ENCODE peak calls at places on chromosomes 1 and 21, in six cellular contexts. One of them, this sample, is unnamed.

GRCh38 chr1:116322752-116323405 is 50.2 kb upstream of the ATP1A1 start:
- DNase-seq in NCI-H1092: no peak
- DNase-seq in endodermal cell: no peak
- DNase-seq in WTC11: no peak
- DNase-seq in stimulated activated CD4-positive, alpha-beta T cell treated with anti-CD3 and anti-CD28 coated beads, Interleukin-2, amount 100 ng/mL, for 48 hours: no peak
- DNase-seq in fibroblast of the aortic adventitia: no peak
- DNase-seq in this sample: no peak

GRCh38 chr1:18536356-18536755 is 55.6 kb downstream of the KLHDC7A start:
- DNase-seq in NCI-H1092: no peak
- DNase-seq in endodermal cell: no peak
- DNase-seq in WTC11: no peak
- DNase-seq in stimulated activated CD4-positive, alpha-beta T cell treated with anti-CD3 and anti-CD28 coated beads, Interleukin-2, amount 100 ng/mL, for 48 hours: no peak
- DNase-seq in fibroblast of the aortic adventitia: no peak
- DNase-seq in this sample: no peak

GRCh38 chr1:12171206-12172041 is 4.6 kb downstream of the TNFRSF1B start:
- DNase-seq in NCI-H1092: no peak
- DNase-seq in endodermal cell: no peak
- DNase-seq in WTC11: no peak
- DNase-seq in stimulated activated CD4-positive, alpha-beta T cell treated with anti-CD3 and anti-CD28 coated beads, Interleukin-2, amount 100 ng/mL, for 48 hours: no peak
- DNase-seq in fibroblast of the aortic adventitia: no peak
- DNase-seq in this sample: no peak

GRCh38 chr1:36322085-36322785 is 1.2 kb downstream of the EVA1B start:
- DNase-seq in NCI-H1092: no peak
- DNase-seq in endodermal cell: peak; percentile 80
- DNase-seq in WTC11: peak; percentile 54
- DNase-seq in stimulated activated CD4-positive, alpha-beta T cell treated with anti-CD3 and anti-CD28 coated beads, Interleukin-2, amount 100 ng/mL, for 48 hours: no peak
- DNase-seq in fibroblast of the aortic adventitia: no peak
- DNase-seq in this sample: no peak

GRCh38 chr1:40625076-40625475 is 40.4 kb downstream of the RIMS3 start:
- DNase-seq in NCI-H1092: peak; percentile 72
- DNase-seq in endodermal cell: peak; percentile 69
- DNase-seq in WTC11: peak; percentile 45
- DNase-seq in stimulated activated CD4-positive, alpha-beta T cell treated with anti-CD3 and anti-CD28 coated beads, Interleukin-2, amount 100 ng/mL, for 48 hours: no peak
- DNase-seq in fibroblast of the aortic adventitia: peak; percentile 14
- DNase-seq in this sample: no peak

GRCh38 chr21:46190491-46191131 is 6.4 kb upstream of the SPATC1L start:
- DNase-seq in NCI-H1092: no peak
- DNase-seq in endodermal cell: no peak
- DNase-seq in WTC11: no peak
- DNase-seq in stimulated activated CD4-positive, alpha-beta T cell treated with anti-CD3 and anti-CD28 coated beads, Interleukin-2, amount 100 ng/mL, for 48 hours: no peak
- DNase-seq in fibroblast of the aortic adventitia: no peak
- DNase-seq in this sample: no peak

GRCh38 chr1:55741516-55741915 is 526.4 kb upstream of the USP24 start:
- DNase-seq in NCI-H1092: no peak
- DNase-seq in endodermal cell: no peak
- DNase-seq in WTC11: no peak
- DNase-seq in stimulated activated CD4-positive, alpha-beta T cell treated with anti-CD3 and anti-CD28 coated beads, Interleukin-2, amount 100 ng/mL, for 48 hours: no peak
- DNase-seq in fibroblast of the aortic adventitia: peak; percentile 97
- DNase-seq in this sample: no peak

GRCh38 chr21:34865922-34866271 is 183.2 kb downstream of the RUNX1 start:
- DNase-seq in NCI-H1092: no peak
- DNase-seq in endodermal cell: peak; percentile 87
- DNase-seq in WTC11: peak; percentile 65
- DNase-seq in stimulated activated CD4-positive, alpha-beta T cell treated with anti-CD3 and anti-CD28 coated beads, Interleukin-2, amount 100 ng/mL, for 48 hours: peak; percentile 18
- DNase-seq in fibroblast of the aortic adventitia: no peak
- DNase-seq in this sample: peak; percentile 91

GRCh38 chr1:3060112-3060511 is 8.9 kb upstream of the PRDM16 start:
- DNase-seq in NCI-H1092: no peak
- DNase-seq in endodermal cell: no peak
- DNase-seq in WTC11: no peak
- DNase-seq in stimulated activated CD4-positive, alpha-beta T cell treated with anti-CD3 and anti-CD28 coated beads, Interleukin-2, amount 100 ng/mL, for 48 hours: no peak
- DNase-seq in fibroblast of the aortic adventitia: no peak
- DNase-seq in this sample: no peak

GRCh38 chr1:233975486-233975885 is 71.0 kb downstream of the SLC35F3 start:
- DNase-seq in NCI-H1092: no peak
- DNase-seq in endodermal cell: no peak
- DNase-seq in WTC11: no peak
- DNase-seq in stimulated activated CD4-positive, alpha-beta T cell treated with anti-CD3 and anti-CD28 coated beads, Interleukin-2, amount 100 ng/mL, for 48 hours: no peak
- DNase-seq in fibroblast of the aortic adventitia: no peak
- DNase-seq in this sample: no peak

GRCh38 chr1:228011721-228012311 is 5.0 kb downstream of the WNT3A start:
- DNase-seq in NCI-H1092: no peak
- DNase-seq in endodermal cell: peak; percentile 43
- DNase-seq in WTC11: no peak
- DNase-seq in stimulated activated CD4-positive, alpha-beta T cell treated with anti-CD3 and anti-CD28 coated beads, Interleukin-2, amount 100 ng/mL, for 48 hours: no peak
- DNase-seq in fibroblast of the aortic adventitia: no peak
- DNase-seq in this sample: no peak

GRCh38 chr1:18458751-18459133 is 22.0 kb upstream of the KLHDC7A start:
- DNase-seq in NCI-H1092: no peak
- DNase-seq in endodermal cell: no peak
- DNase-seq in WTC11: no peak
- DNase-seq in stimulated activated CD4-positive, alpha-beta T cell treated with anti-CD3 and anti-CD28 coated beads, Interleukin-2, amount 100 ng/mL, for 48 hours: no peak
- DNase-seq in fibroblast of the aortic adventitia: no peak
- DNase-seq in this sample: no peak

GRCh38 chr1:163231385-163231784 is 28.7 kb upstream of the RGS5 start:
- DNase-seq in NCI-H1092: no peak
- DNase-seq in endodermal cell: no peak
- DNase-seq in WTC11: no peak
- DNase-seq in stimulated activated CD4-positive, alpha-beta T cell treated with anti-CD3 and anti-CD28 coated beads, Interleukin-2, amount 100 ng/mL, for 48 hours: no peak
- DNase-seq in fibroblast of the aortic adventitia: peak; percentile 78
- DNase-seq in this sample: no peak

GRCh38 chr1:203271018-203271743 is 34.1 kb upstream of the BTG2 start:
- DNase-seq in NCI-H1092: no peak
- DNase-seq in endodermal cell: peak; percentile 83
- DNase-seq in WTC11: peak; percentile 47
- DNase-seq in stimulated activated CD4-positive, alpha-beta T cell treated with anti-CD3 and anti-CD28 coated beads, Interleukin-2, amount 100 ng/mL, for 48 hours: no peak
- DNase-seq in fibroblast of the aortic adventitia: peak; percentile 75
- DNase-seq in this sample: peak; percentile 28

GRCh38 chr21:33268736-33269441 is 2.7 kb downstream of the IL10RB start:
- DNase-seq in NCI-H1092: peak; percentile 9
- DNase-seq in endodermal cell: peak; percentile 40
- DNase-seq in WTC11: no peak
- DNase-seq in stimulated activated CD4-positive, alpha-beta T cell treated with anti-CD3 and anti-CD28 coated beads, Interleukin-2, amount 100 ng/mL, for 48 hours: peak; percentile 24
- DNase-seq in fibroblast of the aortic adventitia: no peak
- DNase-seq in this sample: no peak

GRCh38 chr1:211920141-211920572 is 89.6 kb upstream of the LPGAT1 start:
- DNase-seq in NCI-H1092: no peak
- DNase-seq in endodermal cell: no peak
- DNase-seq in WTC11: no peak
- DNase-seq in stimulated activated CD4-positive, alpha-beta T cell treated with anti-CD3 and anti-CD28 coated beads, Interleukin-2, amount 100 ng/mL, for 48 hours: no peak
- DNase-seq in fibroblast of the aortic adventitia: peak; percentile 83
- DNase-seq in this sample: no peak

GRCh38 chr1:22283596-22283995 is 140.7 kb upstream of the WNT4 start:
- DNase-seq in NCI-H1092: no peak
- DNase-seq in endodermal cell: no peak
- DNase-seq in WTC11: no peak
- DNase-seq in stimulated activated CD4-positive, alpha-beta T cell treated with anti-CD3 and anti-CD28 coated beads, Interleukin-2, amount 100 ng/mL, for 48 hours: no peak
- DNase-seq in fibroblast of the aortic adventitia: no peak
- DNase-seq in this sample: no peak

GRCh38 chr1:39115271-39116110 is 89.0 kb upstream of the MACF1 start:
- DNase-seq in NCI-H1092: no peak
- DNase-seq in endodermal cell: no peak
- DNase-seq in WTC11: no peak
- DNase-seq in stimulated activated CD4-positive, alpha-beta T cell treated with anti-CD3 and anti-CD28 coated beads, Interleukin-2, amount 100 ng/mL, for 48 hours: no peak
- DNase-seq in fibroblast of the aortic adventitia: peak; percentile 61
- DNase-seq in this sample: no peak

GRCh38 chr1:222064388-222065201 is 322.7 kb upstream of the DUSP10 start:
- DNase-seq in NCI-H1092: no peak
- DNase-seq in endodermal cell: no peak
- DNase-seq in WTC11: no peak
- DNase-seq in stimulated activated CD4-positive, alpha-beta T cell treated with anti-CD3 and anti-CD28 coated beads, Interleukin-2, amount 100 ng/mL, for 48 hours: no peak
- DNase-seq in fibroblast of the aortic adventitia: peak; percentile 60
- DNase-seq in this sample: no peak

GRCh38 chr1:112714313-112715263 is 544 bp downstream of the PPM1J start:
- DNase-seq in NCI-H1092: no peak
- DNase-seq in endodermal cell: peak; percentile 78
- DNase-seq in WTC11: no peak
- DNase-seq in stimulated activated CD4-positive, alpha-beta T cell treated with anti-CD3 and anti-CD28 coated beads, Interleukin-2, amount 100 ng/mL, for 48 hours: no peak
- DNase-seq in fibroblast of the aortic adventitia: no peak
- DNase-seq in this sample: no peak

GRCh38 chr1:44154665-44155064 is 13.2 kb upstream of the KLF18 start:
- DNase-seq in NCI-H1092: no peak
- DNase-seq in endodermal cell: no peak
- DNase-seq in WTC11: no peak
- DNase-seq in stimulated activated CD4-positive, alpha-beta T cell treated with anti-CD3 and anti-CD28 coated beads, Interleukin-2, amount 100 ng/mL, for 48 hours: no peak
- DNase-seq in fibroblast of the aortic adventitia: no peak
- DNase-seq in this sample: peak; percentile 42

GRCh38 chr1:228860911-228861829 is 125.9 kb downstream of the RHOU start:
- DNase-seq in NCI-H1092: no peak
- DNase-seq in endodermal cell: no peak
- DNase-seq in WTC11: no peak
- DNase-seq in stimulated activated CD4-positive, alpha-beta T cell treated with anti-CD3 and anti-CD28 coated beads, Interleukin-2, amount 100 ng/mL, for 48 hours: peak; percentile 5
- DNase-seq in fibroblast of the aortic adventitia: peak; percentile 78
- DNase-seq in this sample: no peak

GRCh38 chr1:35539073-35539823 is 18.0 kb downstream of the KIAA0319L start:
- DNase-seq in NCI-H1092: no peak
- DNase-seq in endodermal cell: no peak
- DNase-seq in WTC11: no peak
- DNase-seq in stimulated activated CD4-positive, alpha-beta T cell treated with anti-CD3 and anti-CD28 coated beads, Interleukin-2, amount 100 ng/mL, for 48 hours: no peak
- DNase-seq in fibroblast of the aortic adventitia: peak; percentile 45
- DNase-seq in this sample: no peak

GRCh38 chr21:36125513-36126121 is 9.3 kb upstream of the CBR3 start:
- DNase-seq in NCI-H1092: peak; percentile 42
- DNase-seq in endodermal cell: peak; percentile 79
- DNase-seq in WTC11: peak; percentile 67
- DNase-seq in stimulated activated CD4-positive, alpha-beta T cell treated with anti-CD3 and anti-CD28 coated beads, Interleukin-2, amount 100 ng/mL, for 48 hours: no peak
- DNase-seq in fibroblast of the aortic adventitia: peak; percentile 71
- DNase-seq in this sample: no peak

GRCh38 chr1:173297798-173298391 is 90.8 kb upstream of the TNFSF4 start:
- DNase-seq in NCI-H1092: no peak
- DNase-seq in endodermal cell: no peak
- DNase-seq in WTC11: no peak
- DNase-seq in stimulated activated CD4-positive, alpha-beta T cell treated with anti-CD3 and anti-CD28 coated beads, Interleukin-2, amount 100 ng/mL, for 48 hours: peak; percentile 25
- DNase-seq in fibroblast of the aortic adventitia: no peak
- DNase-seq in this sample: no peak

GRCh38 chr1:36516372-36517018 is 33.8 kb upstream of the CSF3R start:
- DNase-seq in NCI-H1092: peak; percentile 45
- DNase-seq in endodermal cell: peak; percentile 85
- DNase-seq in WTC11: peak; percentile 67
- DNase-seq in stimulated activated CD4-positive, alpha-beta T cell treated with anti-CD3 and anti-CD28 coated beads, Interleukin-2, amount 100 ng/mL, for 48 hours: peak; percentile 36
- DNase-seq in fibroblast of the aortic adventitia: peak; percentile 53
- DNase-seq in this sample: peak; percentile 45

GRCh38 chr1:225691377-225691776 is 38.5 kb upstream of the ENAH start:
- DNase-seq in NCI-H1092: no peak
- DNase-seq in endodermal cell: no peak
- DNase-seq in WTC11: no peak
- DNase-seq in stimulated activated CD4-positive, alpha-beta T cell treated with anti-CD3 and anti-CD28 coated beads, Interleukin-2, amount 100 ng/mL, for 48 hours: no peak
- DNase-seq in fibroblast of the aortic adventitia: peak; percentile 38
- DNase-seq in this sample: no peak

GRCh38 chr1:107153033-107153432 is 12.2 kb downstream of the NTNG1 start:
- DNase-seq in NCI-H1092: no peak
- DNase-seq in endodermal cell: peak; percentile 59
- DNase-seq in WTC11: no peak
- DNase-seq in stimulated activated CD4-positive, alpha-beta T cell treated with anti-CD3 and anti-CD28 coated beads, Interleukin-2, amount 100 ng/mL, for 48 hours: no peak
- DNase-seq in fibroblast of the aortic adventitia: no peak
- DNase-seq in this sample: no peak

GRCh38 chr1:42085596-42085995 is 67.6 kb upstream of the GUCA2B start:
- DNase-seq in NCI-H1092: no peak
- DNase-seq in endodermal cell: no peak
- DNase-seq in WTC11: no peak
- DNase-seq in stimulated activated CD4-positive, alpha-beta T cell treated with anti-CD3 and anti-CD28 coated beads, Interleukin-2, amount 100 ng/mL, for 48 hours: no peak
- DNase-seq in fibroblast of the aortic adventitia: peak; percentile 72
- DNase-seq in this sample: no peak

GRCh38 chr21:39673736-39674135 is 61.0 kb downstream of the B3GALT5 start:
- DNase-seq in NCI-H1092: peak; percentile 75
- DNase-seq in endodermal cell: no peak
- DNase-seq in WTC11: no peak
- DNase-seq in stimulated activated CD4-positive, alpha-beta T cell treated with anti-CD3 and anti-CD28 coated beads, Interleukin-2, amount 100 ng/mL, for 48 hours: no peak
- DNase-seq in fibroblast of the aortic adventitia: no peak
- DNase-seq in this sample: no peak

GRCh38 chr1:212648431-212648830 is 39.9 kb downstream of the ATF3 start:
- DNase-seq in NCI-H1092: no peak
- DNase-seq in endodermal cell: no peak
- DNase-seq in WTC11: no peak
- DNase-seq in stimulated activated CD4-positive, alpha-beta T cell treated with anti-CD3 and anti-CD28 coated beads, Interleukin-2, amount 100 ng/mL, for 48 hours: no peak
- DNase-seq in fibroblast of the aortic adventitia: no peak
- DNase-seq in this sample: no peak

GRCh38 chr21:16007933-16008332 is 278.2 kb downstream of the USP25 start:
- DNase-seq in NCI-H1092: no peak
- DNase-seq in endodermal cell: no peak
- DNase-seq in WTC11: no peak
- DNase-seq in stimulated activated CD4-positive, alpha-beta T cell treated with anti-CD3 and anti-CD28 coated beads, Interleukin-2, amount 100 ng/mL, for 48 hours: no peak
- DNase-seq in fibroblast of the aortic adventitia: no peak
- DNase-seq in this sample: no peak

GRCh38 chr1:20476260-20477038 is 9.6 kb downstream of the CAMK2N1 start:
- DNase-seq in NCI-H1092: no peak
- DNase-seq in endodermal cell: peak; percentile 83
- DNase-seq in WTC11: peak; percentile 76
- DNase-seq in stimulated activated CD4-positive, alpha-beta T cell treated with anti-CD3 and anti-CD28 coated beads, Interleukin-2, amount 100 ng/mL, for 48 hours: no peak
- DNase-seq in fibroblast of the aortic adventitia: peak; percentile 22
- DNase-seq in this sample: no peak

GRCh38 chr21:32136546-32136945 is 142.3 kb downstream of the MIS18A start:
- DNase-seq in NCI-H1092: no peak
- DNase-seq in endodermal cell: peak; percentile 10
- DNase-seq in WTC11: no peak
- DNase-seq in stimulated activated CD4-positive, alpha-beta T cell treated with anti-CD3 and anti-CD28 coated beads, Interleukin-2, amount 100 ng/mL, for 48 hours: no peak
- DNase-seq in fibroblast of the aortic adventitia: no peak
- DNase-seq in this sample: no peak

GRCh38 chr1:29682918-29683314 is 446.6 kb downstream of the PTPRU start:
- DNase-seq in NCI-H1092: peak; percentile 69
- DNase-seq in endodermal cell: peak; percentile 46
- DNase-seq in WTC11: no peak
- DNase-seq in stimulated activated CD4-positive, alpha-beta T cell treated with anti-CD3 and anti-CD28 coated beads, Interleukin-2, amount 100 ng/mL, for 48 hours: no peak
- DNase-seq in fibroblast of the aortic adventitia: peak; percentile 20
- DNase-seq in this sample: no peak

GRCh38 chr21:27143476-27143875 is 176.6 kb upstream of the ADAMTS5 start:
- DNase-seq in NCI-H1092: no peak
- DNase-seq in endodermal cell: no peak
- DNase-seq in WTC11: no peak
- DNase-seq in stimulated activated CD4-positive, alpha-beta T cell treated with anti-CD3 and anti-CD28 coated beads, Interleukin-2, amount 100 ng/mL, for 48 hours: no peak
- DNase-seq in fibroblast of the aortic adventitia: no peak
- DNase-seq in this sample: no peak

This sample was measured in iPS DF 19.7.